ENCODE peak calls at places on chromosomes 3 and 15, in four cellular contexts. A is CD8-positive, alpha-beta T cell; S is osteoblast; D is Peyer's patch. T is an unnamed sample.

GRCh38 chr3:62203152-62203551 is 170.2 kb downstream of the FEZF2 start:
- DNase-seq in A (no peak), S (no peak), D (no peak), T (no peak)

GRCh38 chr15:53962646-53963561 is 15.3 kb upstream of the UNC13C start:
- DNase-seq in A (no peak), S (no peak), D (no peak), T (no peak)

GRCh38 chr3:39133093-39133490 is 20.3 kb downstream of the CSRNP1 start:
- DNase-seq in A (no peak), S (no peak), D (no peak), T (no peak)

GRCh38 chr15:39599871-39600270 is 19.0 kb downstream of the THBS1 start:
- DNase-seq in A (no peak), S (no peak), D (no peak), T (no peak)

GRCh38 chr15:80710635-80711553 is 15.8 kb downstream of the ABHD17C start:
- DNase-seq in A (no peak), S (peak; percentile 74), D (no peak), T (no peak)

GRCh38 chr3:67906256-67906655 is 251.8 kb upstream of the SUCLG2 start:
- DNase-seq in A (no peak), S (no peak), D (no peak), T (no peak)

GRCh38 chr3:73674280-73674679 is 49.5 kb upstream of the PDZRN3 start:
- DNase-seq in A (no peak), S (no peak), D (no peak), T (no peak)

GRCh38 chr15:92812271-92812670 is 87.9 kb upstream of the CHD2 start:
- DNase-seq in A (no peak), S (no peak), D (no peak), T (no peak)

GRCh38 chr3:78204977-78205376 is 1165.1 kb downstream of the ROBO2 start:
- DNase-seq in A (no peak), S (no peak), D (no peak), T (no peak)

GRCh38 chr15:101148166-101148880 is 103.5 kb downstream of the CHSY1 start:
- DNase-seq in A (no peak), S (no peak), D (no peak), T (no peak)

GRCh38 chr15:99477745-99478525 is 87.8 kb upstream of the MEF2A start:
- DNase-seq in A (no peak), S (no peak), D (no peak), T (no peak)

GRCh38 chr3:13133011-13133410 is 59.8 kb upstream of the IQSEC1 start:
- DNase-seq in A (no peak), S (no peak), D (no peak), T (no peak)

GRCh38 chr15:60507596-60508424 is 28.9 kb upstream of the ICE2 start:
- DNase-seq in A (peak; percentile 18), S (peak; percentile 50), D (peak; percentile 33), T (no peak)

GRCh38 chr3:152198655-152199054 is 70.1 kb upstream of the MBNL1 start:
- DNase-seq in A (no peak), S (no peak), D (peak; percentile 25), T (no peak)

GRCh38 chr3:112136959-112137693 is 4.1 kb upstream of the GCSAM start:
- DNase-seq in A (no peak), S (no peak), D (no peak), T (no peak)

GRCh38 chr3:52210550-52211046 is 12.6 kb downstream of the ALAS1 start:
- DNase-seq in A (no peak), S (no peak), D (no peak), T (no peak)

GRCh38 chr3:23075478-23075877 is 127.6 kb upstream of the UBE2E2 start:
- DNase-seq in A (no peak), S (peak; percentile 73), D (no peak), T (no peak)

GRCh38 chr3:23079976-23080375 is 123.2 kb upstream of the UBE2E2 start:
- DNase-seq in A (no peak), S (no peak), D (no peak), T (no peak)

GRCh38 chr3:23073721-23074300 is 129.3 kb upstream of the UBE2E2 start:
- DNase-seq in A (no peak), S (no peak), D (no peak), T (no peak)

GRCh38 chr3:23078735-23079134 is 124.4 kb upstream of the UBE2E2 start:
- DNase-seq in A (no peak), S (no peak), D (no peak), T (no peak)

GRCh38 chr3:23077126-23077525 is 126.0 kb upstream of the UBE2E2 start:
- DNase-seq in A (no peak), S (no peak), D (no peak), T (no peak)
- H3K4me1 ChIP-seq in A (no peaks in the 10 kb centered on the region), S (peaks cover 4% of the 10 kb centered on the region), D (no peaks in the 10 kb centered on the region), T (peaks cover 9% of the 10 kb centered on the region)

GRCh38 chr3:64902991-64903390 is 215.2 kb upstream of the ADAMTS9 start:
- DNase-seq in A (no peak), S (no peak), D (no peak), T (no peak)

GRCh38 chr3:64908292-64908691 is 220.5 kb upstream of the ADAMTS9 start:
- DNase-seq in A (no peak), S (no peak), D (no peak), T (no peak)

GRCh38 chr3:64909011-64909410 is 221.2 kb upstream of the ADAMTS9 start:
- DNase-seq in A (no peak), S (no peak), D (no peak), T (no peak)

GRCh38 chr3:64902117-64902516 is 214.3 kb upstream of the ADAMTS9 start:
- DNase-seq in A (no peak), S (no peak), D (no peak), T (no peak)

GRCh38 chr3:64906011-64906410 is 218.2 kb upstream of the ADAMTS9 start:
- DNase-seq in A (no peak), S (peak; percentile 10), D (no peak), T (no peak)
- H3K4me1 ChIP-seq in A (no peaks in the 10 kb centered on the region), S (no peaks in the 10 kb centered on the region), D (no peaks in the 10 kb centered on the region), T (peaks cover 82% of the 10 kb centered on the region)

DNA sequence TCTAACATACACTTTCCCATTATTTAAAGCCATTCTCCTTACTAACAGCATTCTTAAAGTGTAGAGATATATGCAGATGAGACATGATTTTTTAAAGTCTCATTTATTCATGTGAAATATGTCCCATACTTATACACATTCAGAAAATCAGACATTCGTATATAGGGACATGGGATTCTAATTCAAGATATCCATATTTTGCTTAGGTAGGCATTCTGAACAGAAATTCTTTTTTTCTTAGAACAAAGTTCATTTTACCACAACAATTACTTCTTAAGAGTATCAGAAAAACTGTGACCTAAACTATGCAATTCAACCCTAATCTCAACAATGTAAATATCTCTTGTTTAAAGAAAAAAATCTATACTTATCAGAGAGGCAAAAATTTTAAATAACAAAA is 16.2 kb downstream of the DCUN1D1 start:
- DNase-seq in A (no peak), S (no peak), D (no peak), T (no peak)
- H3K4me1 ChIP-seq in A (peaks cover 22% of the 10 kb centered on the region), S (peaks cover 4% of the 10 kb centered on the region), D (peaks cover 15% of the 10 kb centered on the region), T (peaks cover 47% of the 10 kb centered on the region)

DNA sequence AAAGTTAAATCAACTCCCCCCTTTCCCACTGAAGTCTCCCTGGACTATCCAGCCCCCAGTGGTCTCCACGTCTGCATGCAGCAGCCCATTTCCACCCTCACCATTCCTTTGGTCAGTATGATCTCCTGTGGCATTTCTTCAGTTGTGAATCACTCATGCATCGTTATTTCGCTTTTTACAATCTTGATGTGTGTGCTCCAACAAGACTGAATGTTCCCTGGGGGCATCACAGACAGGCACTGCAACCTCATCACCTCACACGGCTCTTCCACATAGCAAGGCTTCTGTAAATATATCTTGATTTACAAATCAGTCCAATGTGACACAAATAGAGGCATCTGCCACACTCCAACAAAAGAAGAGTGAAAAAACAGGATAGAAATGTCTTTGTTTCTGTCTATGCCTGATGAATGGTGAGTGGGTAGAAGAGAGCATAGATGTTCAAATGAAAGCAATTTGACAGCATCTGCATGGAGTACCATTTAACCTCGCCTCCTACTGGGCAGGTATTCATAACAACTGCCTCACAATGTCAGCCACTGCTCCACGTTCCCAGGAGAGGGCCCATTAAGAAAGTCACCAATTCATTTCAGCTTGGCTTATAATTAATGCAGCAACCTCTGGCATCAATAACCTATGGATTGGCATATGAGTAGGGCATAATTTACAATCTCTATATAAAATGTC is 5.2 kb downstream of the HEG1 start:
- DNase-seq in A (no peak), S (no peak), D (no peak), T (no peak)
- H3K4me1 ChIP-seq in A (peaks cover 46% of the 10 kb centered on the region), S (peaks cover 50% of the 10 kb centered on the region), D (peaks cover 32% of the 10 kb centered on the region), T (peaks cover 98% of the 10 kb centered on the region)

GRCh38 chr3:122957707-122958210 is 69.8 kb downstream of the SEMA5B start:
- DNase-seq in A (no peak), S (peak; percentile 54), D (no peak), T (peak; percentile 65)
- H3K4me1 ChIP-seq in A (no peaks in the 10 kb centered on the region), S (no peaks in the 10 kb centered on the region), D (peaks cover 10% of the 10 kb centered on the region), T (peaks cover 86% of the 10 kb centered on the region)

DNA sequence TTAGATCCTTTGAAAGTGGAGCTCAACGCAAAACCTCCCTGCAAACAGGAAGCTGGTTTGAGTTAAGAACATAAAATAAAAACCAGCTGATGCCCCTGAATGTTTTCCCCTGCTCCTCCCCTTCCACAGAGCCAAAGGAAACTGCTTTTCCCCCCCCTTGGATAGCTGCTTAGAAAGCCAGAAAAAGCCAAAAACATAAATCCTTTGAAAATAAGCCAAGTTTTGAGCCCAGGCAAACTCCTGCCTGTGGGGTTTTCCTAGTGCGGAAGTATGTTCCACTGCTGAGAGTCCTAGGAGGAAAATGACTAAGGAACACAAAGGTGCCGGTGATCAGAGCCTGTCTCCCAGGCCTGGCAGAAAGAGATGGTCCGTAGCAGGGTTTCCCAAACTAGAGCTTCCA is 22.2 kb downstream of the MAPKBP1 start:
- DNase-seq in A (no peak), S (no peak), D (no peak), T (no peak)
- H3K4me1 ChIP-seq in A (peaks cover 10% of the 10 kb centered on the region), S (peaks cover 26% of the 10 kb centered on the region), D (peaks cover 25% of the 10 kb centered on the region), T (peaks cover 54% of the 10 kb centered on the region)

GRCh38 chr15:48564690-48565089 is 80.8 kb downstream of the FBN1 start:
- DNase-seq in A (no peak), S (no peak), D (no peak), T (no peak)
- H3K4me1 ChIP-seq in A (no peaks in the 10 kb centered on the region), S (peaks cover 56% of the 10 kb centered on the region), D (no peaks in the 10 kb centered on the region), T (peaks cover 40% of the 10 kb centered on the region)

GRCh38 chr3:16849240-16849639 is 35.5 kb upstream of the PLCL2 start:
- DNase-seq in A (peak; percentile 42), S (peak; percentile 9), D (peak; percentile 79), T (peak; percentile 56)

GRCh38 chr3:16849795-16850194 is 35.0 kb upstream of the PLCL2 start:
- DNase-seq in A (no peak), S (peak; percentile 11), D (no peak), T (no peak)

GRCh38 chr3:16844771-16845170 is 40.0 kb upstream of the PLCL2 start:
- DNase-seq in A (no peak), S (no peak), D (no peak), T (no peak)

GRCh38 chr3:16846373-16847078 is 38.2 kb upstream of the PLCL2 start:
- DNase-seq in A (no peak), S (peak; percentile 14), D (no peak), T (no peak)

DNA sequence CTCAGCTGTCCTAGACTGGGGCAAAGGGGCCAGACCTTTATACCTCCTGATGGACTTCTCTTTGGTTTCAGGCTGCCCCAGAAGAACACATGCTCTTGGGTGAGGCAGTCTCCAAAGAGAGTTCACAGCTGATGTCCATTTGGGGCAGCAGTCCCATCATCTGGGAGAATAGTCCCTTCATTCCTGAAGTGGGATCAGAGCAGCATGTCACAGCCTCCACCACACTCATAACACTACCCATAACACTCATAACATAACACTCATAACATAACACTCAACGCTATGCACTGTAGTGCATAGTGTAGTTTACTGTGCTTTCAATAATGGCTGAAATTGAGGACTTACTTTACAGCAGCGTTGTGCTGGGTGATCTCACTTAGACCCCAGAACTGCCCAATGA is 36.7 kb upstream of the PLCL2 start:
- DNase-seq in A (no peak), S (no peak), D (no peak), T (no peak)
- H3K4me1 ChIP-seq in A (peaks cover 50% of the 10 kb centered on the region), S (peaks cover 8% of the 10 kb centered on the region), D (peaks cover 13% of the 10 kb centered on the region), T (peaks cover 12% of the 10 kb centered on the region)